ENCODE peak calls at places on chromosomes 12 and 14, in five cellular contexts. Z is A172, R is Kasumi-1, K is HT-29, T is GM20000. A is an unnamed sample.
A peak's percentile ranks its signal among the peaks of the same experiment; 100 is the strongest.

GRCh38 chr12:53234236-53234635 is 2.2 kb upstream of the RARG start:
- DNase-seq in Z (no peak), R (no peak), K (no peak), T (no peak), A (no peak)

GRCh38 chr14:87698496-87698895 is 294.5 kb downstream of the GALC start:
- DNase-seq in Z (no peak), R (no peak), K (no peak), T (no peak), A (peak; percentile 33)

GRCh38 chr12:98227162-98227561 is 288.2 kb upstream of the TMPO start:
- DNase-seq in Z (peak; percentile 3), R (peak; percentile 14), K (peak; percentile 19), T (no peak), A (peak; percentile 19)

GRCh38 chr14:77603654-77604270 is 12.7 kb downstream of the SPTLC2 start:
- DNase-seq in Z (peak; percentile 32), R (peak; percentile 49), K (peak; percentile 41), T (no peak), A (peak; percentile 43)

GRCh38 chr14:38994721-38995120 is 108.3 kb downstream of the SEC23A start:
- DNase-seq in Z (no peak), R (no peak), K (no peak), T (no peak), A (no peak)

GRCh38 chr14:96575233-96575632 is 73.1 kb downstream of the PAPOLA start:
- DNase-seq in Z (no peak), R (no peak), K (no peak), T (no peak), A (no peak)

GRCh38 chr14:77761205-77761931 is 412 bp upstream of the SNW1 start:
- DNase-seq in Z (peak; percentile 1), R (peak; percentile 40), K (peak; percentile 24), T (no peak), A (peak; percentile 66)

GRCh38 chr14:72894623-72895378 is 900 bp upstream of the DPF3 start:
- DNase-seq in Z (no peak), R (no peak), K (no peak), T (no peak), A (peak; percentile 42)

GRCh38 chr12:53860426-53861223 is 78.0 kb upstream of the HOXC13 start:
- DNase-seq in Z (peak; percentile 39), R (no peak), K (no peak), T (no peak), A (no peak)

GRCh38 chr12:20549115-20549719 is 145.9 kb upstream of the SLCO1C1 start:
- DNase-seq in Z (no peak), R (peak; percentile 44), K (peak; percentile 48), T (no peak), A (peak; percentile 62)

GRCh38 chr12:112665971-112666370 is 125.6 kb upstream of the RPH3A start:
- DNase-seq in Z (no peak), R (no peak), K (no peak), T (no peak), A (no peak)

GRCh38 chr12:89179245-89179644 is 173.1 kb downstream of the DUSP6 start:
- DNase-seq in Z (no peak), R (no peak), K (peak; percentile 68), T (no peak), A (no peak)

GRCh38 chr14:36522972-36523685 is 3.1 kb upstream of the NKX2-1 start:
- DNase-seq in Z (no peak), R (no peak), K (no peak), T (no peak), A (no peak)

GRCh38 chr14:57209561-57209960 is 59.1 kb downstream of the EXOC5 start:
- DNase-seq in Z (peak; percentile 13), R (no peak), K (no peak), T (no peak), A (no peak)

GRCh38 chr14:76541594-76542219 is 165.8 kb downstream of the ESRRB start:
- DNase-seq in Z (no peak), R (no peak), K (no peak), T (no peak), A (no peak)

GRCh38 chr12:58541300-58541690 is 379.0 kb downstream of the LRIG3 start:
- DNase-seq in Z (no peak), R (no peak), K (no peak), T (no peak), A (no peak)

GRCh38 chr14:22847661-22848341 is 11.4 kb downstream of the MMP14 start:
- DNase-seq in Z (no peak), R (no peak), K (no peak), T (peak; percentile 36), A (no peak)

GRCh38 chr14:104220225-104221070 is 82.1 kb downstream of the KIF26A start:
- DNase-seq in Z (no peak), R (no peak), K (no peak), T (no peak), A (no peak)

A was measured in OCI-M1.